ENCODE peak calls at places on chromosomes 1 and 21, in six cellular contexts. One of them, this sample, is unnamed.

GRCh38 chr1:237327061-237327460 is 285.1 kb downstream of the RYR2 start:
- DNase-seq in MM.1S: no peak
- DNase-seq in astrocyte of the spinal cord: no peak
- DNase-seq in heart left ventricle: no peak
- DNase-seq in hepatocyte: no peak
- DNase-seq in uterus: no peak
- DNase-seq in this sample: no peak

GRCh38 chr1:160520999-160521398 is 2.1 kb downstream of the SLAMF6 start:
- DNase-seq in MM.1S: peak
- DNase-seq in astrocyte of the spinal cord: no peak
- DNase-seq in heart left ventricle: no peak
- DNase-seq in hepatocyte: no peak
- DNase-seq in uterus: no peak
- DNase-seq in this sample: no peak

GRCh38 chr21:39721885-39722284 is 23.1 kb upstream of the IGSF5 start:
- DNase-seq in MM.1S: no peak
- DNase-seq in astrocyte of the spinal cord: no peak
- DNase-seq in heart left ventricle: no peak
- DNase-seq in hepatocyte: peak
- DNase-seq in uterus: no peak
- DNase-seq in this sample: no peak

GRCh38 chr1:162663589-162664030 is 31.3 kb downstream of the DDR2 start:
- DNase-seq in MM.1S: no peak
- DNase-seq in astrocyte of the spinal cord: peak
- DNase-seq in heart left ventricle: no peak
- DNase-seq in hepatocyte: peak
- DNase-seq in uterus: peak
- DNase-seq in this sample: no peak

GRCh38 chr1:154154534-154155181 is at the start of gene NUP210L:
- DNase-seq in MM.1S: no peak
- DNase-seq in astrocyte of the spinal cord: no peak
- DNase-seq in heart left ventricle: peak
- DNase-seq in hepatocyte: peak
- DNase-seq in uterus: peak
- DNase-seq in this sample: no peak

GRCh38 chr21:15534450-15534886 is 195.3 kb upstream of the USP25 start:
- DNase-seq in MM.1S: no peak
- DNase-seq in astrocyte of the spinal cord: no peak
- DNase-seq in heart left ventricle: no peak
- DNase-seq in hepatocyte: no peak
- DNase-seq in uterus: no peak
- DNase-seq in this sample: no peak

GRCh38 chr1:241423541-241424479 is 66.8 kb upstream of the RGS7 start:
- DNase-seq in MM.1S: peak
- DNase-seq in astrocyte of the spinal cord: peak
- DNase-seq in heart left ventricle: no peak
- DNase-seq in hepatocyte: peak
- DNase-seq in uterus: no peak
- DNase-seq in this sample: no peak

GRCh38 chr1:117110774-117111173 is 10.8 kb downstream of the TRIM45 start:
- DNase-seq in MM.1S: no peak
- DNase-seq in astrocyte of the spinal cord: no peak
- DNase-seq in heart left ventricle: no peak
- DNase-seq in hepatocyte: no peak
- DNase-seq in uterus: no peak
- DNase-seq in this sample: no peak

GRCh38 chr1:162639718-162640117 is 7.5 kb downstream of the DDR2 start:
- DNase-seq in MM.1S: peak
- DNase-seq in astrocyte of the spinal cord: no peak
- DNase-seq in heart left ventricle: no peak
- DNase-seq in hepatocyte: no peak
- DNase-seq in uterus: no peak
- DNase-seq in this sample: no peak

GRCh38 chr1:228083871-228084278 is 1.4 kb downstream of the ARF1 start:
- DNase-seq in MM.1S: peak
- DNase-seq in astrocyte of the spinal cord: peak
- DNase-seq in heart left ventricle: no peak
- DNase-seq in hepatocyte: peak
- DNase-seq in uterus: no peak
- DNase-seq in this sample: no peak

GRCh38 chr1:92804721-92805169 is 19.8 kb upstream of the EVI5 start:
- DNase-seq in MM.1S: peak
- DNase-seq in astrocyte of the spinal cord: peak
- DNase-seq in heart left ventricle: peak
- DNase-seq in hepatocyte: peak
- DNase-seq in uterus: peak
- DNase-seq in this sample: no peak

GRCh38 chr1:237591353-237591752 is 299.4 kb downstream of the ZP4 start:
- DNase-seq in MM.1S: no peak
- DNase-seq in astrocyte of the spinal cord: no peak
- DNase-seq in heart left ventricle: no peak
- DNase-seq in hepatocyte: no peak
- DNase-seq in uterus: no peak
- DNase-seq in this sample: no peak

GRCh38 chr1:235513495-235514366 is 9.5 kb upstream of the B3GALNT2 start:
- DNase-seq in MM.1S: peak
- DNase-seq in astrocyte of the spinal cord: peak
- DNase-seq in heart left ventricle: peak
- DNase-seq in hepatocyte: peak
- DNase-seq in uterus: peak
- DNase-seq in this sample: no peak

GRCh38 chr21:42520628-42521253 is 7.1 kb downstream of the SLC37A1 start:
- DNase-seq in MM.1S: no peak
- DNase-seq in astrocyte of the spinal cord: no peak
- DNase-seq in heart left ventricle: no peak
- DNase-seq in hepatocyte: no peak
- DNase-seq in uterus: no peak
- DNase-seq in this sample: no peak

GRCh38 chr1:248714248-248714647 is 11.7 kb upstream of the OR14I1 start:
- DNase-seq in MM.1S: no peak
- DNase-seq in astrocyte of the spinal cord: peak
- DNase-seq in heart left ventricle: no peak
- DNase-seq in hepatocyte: no peak
- DNase-seq in uterus: no peak
- DNase-seq in this sample: no peak

GRCh38 chr1:39021431-39021830 is 4.7 kb upstream of the NDUFS5 start:
- DNase-seq in MM.1S: no peak
- DNase-seq in astrocyte of the spinal cord: no peak
- DNase-seq in heart left ventricle: no peak
- DNase-seq in hepatocyte: no peak
- DNase-seq in uterus: no peak
- DNase-seq in this sample: no peak

DNA sequence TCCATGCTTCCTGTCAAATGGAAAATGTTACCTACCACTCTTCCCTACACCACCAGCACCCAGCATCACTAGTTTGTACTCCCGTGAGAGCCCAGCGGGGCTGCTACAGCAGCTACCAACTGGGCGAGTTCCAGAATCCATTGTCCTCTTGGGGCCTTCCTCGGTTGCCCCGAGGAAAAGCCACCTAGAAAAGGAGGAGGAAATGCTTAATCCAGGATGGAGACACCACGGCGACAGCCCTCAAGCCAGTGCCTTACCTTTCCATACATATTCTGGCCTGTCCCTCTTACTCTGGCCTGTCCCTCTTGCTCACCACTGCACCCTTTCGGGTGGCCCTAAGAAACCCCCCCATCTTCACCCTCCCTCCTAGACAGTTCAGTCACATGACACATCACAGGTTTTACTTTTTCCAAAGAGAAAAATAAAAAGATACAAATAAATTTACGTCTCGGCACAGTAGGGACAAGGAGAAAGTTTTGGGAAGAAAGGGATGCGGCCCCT is 478 bp downstream of the RIT1 start:
- DNase-seq in MM.1S: no peak
- DNase-seq in astrocyte of the spinal cord: peak
- DNase-seq in heart left ventricle: peak
- DNase-seq in hepatocyte: peak
- DNase-seq in uterus: peak
- DNase-seq in this sample: no peak
- TF ChIP-seq CTCF in MM.1S: no peak
- TF ChIP-seq CTCF in astrocyte of the spinal cord: peak
- TF ChIP-seq CTCF in heart left ventricle: no peak
- TF ChIP-seq CTCF in hepatocyte: peak
- TF ChIP-seq CTCF in uterus: no peak
- TF ChIP-seq CTCF in this sample: peak

DNA sequence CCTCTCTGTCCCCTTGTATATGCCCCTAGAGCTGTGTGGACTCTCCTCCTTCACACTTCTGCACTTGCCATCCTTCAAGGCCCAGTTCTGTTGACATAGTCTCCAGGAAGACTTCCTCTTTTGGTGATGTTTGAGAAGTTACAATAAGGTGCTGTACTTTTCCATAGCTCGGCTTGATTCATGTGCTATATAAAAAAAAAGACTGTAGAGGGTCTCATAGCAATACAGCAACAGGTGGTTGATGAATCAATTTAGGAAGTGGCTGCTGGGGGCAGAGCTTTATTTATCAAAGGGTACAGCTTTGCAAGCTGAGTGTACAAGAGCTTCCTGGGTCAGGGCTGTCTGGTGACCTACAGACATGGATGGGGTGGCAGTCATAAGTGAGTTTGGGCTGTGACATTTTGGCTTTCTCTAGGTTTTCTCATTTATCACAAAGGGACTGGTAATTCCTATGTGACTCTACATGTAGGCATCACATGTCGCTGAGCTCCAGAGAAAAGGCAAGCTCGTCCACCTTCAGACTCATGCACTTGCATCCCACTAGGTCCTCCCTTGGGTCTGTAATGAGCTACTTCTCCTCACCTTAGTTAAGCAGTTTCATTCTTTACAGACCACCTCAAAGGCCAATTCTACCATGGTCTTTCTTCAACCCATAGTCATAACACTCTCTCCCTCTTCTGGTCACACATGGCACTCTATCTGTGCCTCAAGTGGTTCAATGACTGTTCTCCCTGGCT is 102.5 kb downstream of the RUNX1 start:
- DNase-seq in MM.1S: no peak
- DNase-seq in astrocyte of the spinal cord: no peak
- DNase-seq in heart left ventricle: no peak
- DNase-seq in hepatocyte: no peak
- DNase-seq in uterus: no peak
- DNase-seq in this sample: no peak
- TF ChIP-seq CTCF in MM.1S: no peak
- TF ChIP-seq CTCF in astrocyte of the spinal cord: no peak
- TF ChIP-seq CTCF in heart left ventricle: no peak
- TF ChIP-seq CTCF in hepatocyte: no peak
- TF ChIP-seq CTCF in uterus: no peak
- TF ChIP-seq CTCF in this sample: no peak

DNA sequence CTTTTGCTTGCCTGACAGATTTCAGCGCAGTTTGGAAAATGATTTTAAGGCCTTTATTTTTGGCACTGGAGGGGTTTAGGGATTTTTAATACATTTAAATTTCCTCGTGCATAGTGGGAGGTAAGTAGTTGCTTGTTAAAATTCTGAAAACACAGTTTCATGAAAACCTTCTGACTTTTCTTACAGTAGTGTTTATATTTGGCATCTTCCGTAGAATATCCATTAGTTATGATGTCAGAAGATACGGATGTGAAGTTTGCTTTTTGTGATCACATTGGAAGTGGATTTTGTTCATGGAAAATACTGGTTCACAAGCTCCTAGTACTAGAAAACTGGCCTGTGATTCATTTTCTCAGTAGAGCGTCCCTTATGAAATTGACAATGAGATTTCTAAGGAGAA is 1.3 kb downstream of the RABGAP1L start:
- DNase-seq in MM.1S: no peak
- DNase-seq in astrocyte of the spinal cord: no peak
- DNase-seq in heart left ventricle: no peak
- DNase-seq in hepatocyte: no peak
- DNase-seq in uterus: no peak
- DNase-seq in this sample: no peak
- TF ChIP-seq CTCF in MM.1S: no peak
- TF ChIP-seq CTCF in astrocyte of the spinal cord: no peak
- TF ChIP-seq CTCF in heart left ventricle: no peak
- TF ChIP-seq CTCF in hepatocyte: no peak
- TF ChIP-seq CTCF in uterus: no peak
- TF ChIP-seq CTCF in this sample: no peak

GRCh38 chr1:24705260-24706073 is 39.8 kb upstream of the CLIC4 start:
- DNase-seq in MM.1S: peak
- DNase-seq in astrocyte of the spinal cord: peak
- DNase-seq in heart left ventricle: peak
- DNase-seq in hepatocyte: peak
- DNase-seq in uterus: peak
- DNase-seq in this sample: no peak
- TF ChIP-seq CTCF in MM.1S: no peak
- TF ChIP-seq CTCF in astrocyte of the spinal cord: no peak
- TF ChIP-seq CTCF in heart left ventricle: no peak
- TF ChIP-seq CTCF in hepatocyte: no peak
- TF ChIP-seq CTCF in uterus: no peak
- TF ChIP-seq CTCF in this sample: no peak

GRCh38 chr1:52210044-52210443 is 68.2 kb downstream of the ZFYVE9 start:
- DNase-seq in MM.1S: no peak
- DNase-seq in astrocyte of the spinal cord: no peak
- DNase-seq in heart left ventricle: no peak
- DNase-seq in hepatocyte: no peak
- DNase-seq in uterus: no peak
- DNase-seq in this sample: no peak
- TF ChIP-seq CTCF in MM.1S: no peak
- TF ChIP-seq CTCF in astrocyte of the spinal cord: no peak
- TF ChIP-seq CTCF in heart left ventricle: no peak
- TF ChIP-seq CTCF in hepatocyte: no peak
- TF ChIP-seq CTCF in uterus: no peak
- TF ChIP-seq CTCF in this sample: no peak

GRCh38 chr1:29470788-29471119 is 234.4 kb downstream of the PTPRU start:
- DNase-seq in MM.1S: no peak
- DNase-seq in astrocyte of the spinal cord: no peak
- DNase-seq in heart left ventricle: no peak
- DNase-seq in hepatocyte: no peak
- DNase-seq in uterus: no peak
- DNase-seq in this sample: no peak

GRCh38 chr1:29466258-29466657 is 229.9 kb downstream of the PTPRU start:
- DNase-seq in MM.1S: no peak
- DNase-seq in astrocyte of the spinal cord: no peak
- DNase-seq in heart left ventricle: no peak
- DNase-seq in hepatocyte: no peak
- DNase-seq in uterus: no peak
- DNase-seq in this sample: no peak

GRCh38 chr1:29470087-29470787 is 233.9 kb downstream of the PTPRU start:
- DNase-seq in MM.1S: no peak
- DNase-seq in astrocyte of the spinal cord: no peak
- DNase-seq in heart left ventricle: no peak
- DNase-seq in hepatocyte: no peak
- DNase-seq in uterus: no peak
- DNase-seq in this sample: peak

GRCh38 chr1:29469457-29469856 is 233.1 kb downstream of the PTPRU start:
- DNase-seq in MM.1S: no peak
- DNase-seq in astrocyte of the spinal cord: no peak
- DNase-seq in heart left ventricle: no peak
- DNase-seq in hepatocyte: no peak
- DNase-seq in uterus: peak
- DNase-seq in this sample: no peak

DNA sequence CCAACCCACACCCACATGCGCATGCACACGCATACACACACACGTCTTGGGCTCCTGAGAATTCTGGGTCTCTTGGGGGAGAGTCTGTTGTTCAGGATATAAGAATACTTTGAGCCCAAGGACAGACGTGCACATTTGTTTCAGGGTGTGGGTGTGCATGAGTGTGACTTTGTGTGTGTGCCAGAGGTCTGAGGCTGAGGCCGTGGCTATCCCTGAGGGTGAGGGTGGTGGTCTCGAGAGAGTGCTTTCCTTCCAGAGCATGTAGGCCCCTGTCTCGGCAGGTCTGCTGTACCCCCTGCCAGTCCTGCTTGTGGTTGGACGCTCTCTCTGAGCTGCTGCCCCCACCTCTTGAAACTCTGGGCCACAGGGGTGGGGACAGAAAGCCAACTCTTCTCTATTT is 232.2 kb downstream of the PTPRU start:
- DNase-seq in MM.1S: no peak
- DNase-seq in astrocyte of the spinal cord: no peak
- DNase-seq in heart left ventricle: no peak
- DNase-seq in hepatocyte: no peak
- DNase-seq in uterus: no peak
- DNase-seq in this sample: no peak
- TF ChIP-seq CTCF in MM.1S: no peak
- TF ChIP-seq CTCF in astrocyte of the spinal cord: no peak
- TF ChIP-seq CTCF in heart left ventricle: no peak
- TF ChIP-seq CTCF in hepatocyte: no peak
- TF ChIP-seq CTCF in uterus: no peak
- TF ChIP-seq CTCF in this sample: no peak

This sample was measured in D721Med.